ENCODE peak calls at places on chromosomes 4 and X, in ten cellular contexts. One of them, this sample, is unnamed.

GRCh38 chrX:18873189-18873791 is 110.6 kb downstream of the PHKA2 start:
- DNase-seq in vagina: no peak
- DNase-seq in H1: no peak
- DNase-seq in suprapubic skin: no peak
- DNase-seq in GM12878: no peak
- DNase-seq in HCT116: peak
- DNase-seq in IMR-90: peak
- DNase-seq in ovary: no peak
- DNase-seq in upper lobe of left lung: no peak
- DNase-seq in endothelial cell of umbilical vein: peak
- DNase-seq in this sample: peak

GRCh38 chrX:145292208-145292607 is 44.9 kb downstream of the SPANXN1 start:
- DNase-seq in vagina: no peak
- DNase-seq in GM12878: no peak
- DNase-seq in H1: no peak
- DNase-seq in ovary: no peak
- DNase-seq in suprapubic skin: no peak
- DNase-seq in upper lobe of left lung: no peak
- DNase-seq in HCT116: no peak
- DNase-seq in endothelial cell of umbilical vein: no peak
- DNase-seq in IMR-90: no peak
- DNase-seq in this sample: no peak

GRCh38 chrX:136275553-136275952 is 24.4 kb upstream of the MAP7D3 start:
- DNase-seq in vagina: no peak
- DNase-seq in GM12878: no peak
- DNase-seq in H1: no peak
- DNase-seq in HCT116: no peak
- DNase-seq in ovary: no peak
- DNase-seq in upper lobe of left lung: no peak
- DNase-seq in IMR-90: no peak
- DNase-seq in suprapubic skin: no peak
- DNase-seq in endothelial cell of umbilical vein: no peak
- DNase-seq in this sample: no peak

GRCh38 chr4:4866124-4866832 is 6.8 kb downstream of the MSX1 start:
- DNase-seq in ovary: no peak
- DNase-seq in upper lobe of left lung: no peak
- DNase-seq in vagina: no peak
- DNase-seq in endothelial cell of umbilical vein: no peak
- DNase-seq in H1: peak
- DNase-seq in IMR-90: no peak
- DNase-seq in GM12878: no peak
- DNase-seq in suprapubic skin: no peak
- DNase-seq in HCT116: no peak
- DNase-seq in this sample: no peak

GRCh38 chr4:107989162-107989536 is 540 bp upstream of the HADH start:
- DNase-seq in ovary: no peak
- DNase-seq in vagina: no peak
- DNase-seq in IMR-90: no peak
- DNase-seq in suprapubic skin: no peak
- DNase-seq in H1: no peak
- DNase-seq in GM12878: no peak
- DNase-seq in HCT116: no peak
- DNase-seq in endothelial cell of umbilical vein: no peak
- DNase-seq in upper lobe of left lung: no peak
- DNase-seq in this sample: no peak

GRCh38 chr4:304987-305680 is at the start of gene ZNF732:
- DNase-seq in HCT116: no peak
- DNase-seq in GM12878: no peak
- DNase-seq in upper lobe of left lung: no peak
- DNase-seq in ovary: peak
- DNase-seq in IMR-90: peak
- DNase-seq in H1: peak
- DNase-seq in endothelial cell of umbilical vein: peak
- DNase-seq in suprapubic skin: peak
- DNase-seq in vagina: no peak
- DNase-seq in this sample: no peak

GRCh38 chr4:81620442-81620841 is 148.7 kb upstream of the RASGEF1B start:
- DNase-seq in H1: no peak
- DNase-seq in IMR-90: no peak
- DNase-seq in vagina: no peak
- DNase-seq in suprapubic skin: no peak
- DNase-seq in upper lobe of left lung: no peak
- DNase-seq in ovary: no peak
- DNase-seq in endothelial cell of umbilical vein: no peak
- DNase-seq in HCT116: no peak
- DNase-seq in GM12878: no peak
- DNase-seq in this sample: no peak

GRCh38 chrX:46758163-46758955 is 559 bp downstream of the SLC9A7 start:
- DNase-seq in endothelial cell of umbilical vein: peak
- DNase-seq in GM12878: no peak
- DNase-seq in upper lobe of left lung: no peak
- DNase-seq in vagina: no peak
- DNase-seq in IMR-90: peak
- DNase-seq in ovary: peak
- DNase-seq in suprapubic skin: no peak
- DNase-seq in H1: peak
- DNase-seq in HCT116: no peak
- DNase-seq in this sample: no peak

GRCh38 chr4:180437601-180438000 is 1805.6 kb upstream of the TENM3 start:
- DNase-seq in vagina: no peak
- DNase-seq in suprapubic skin: no peak
- DNase-seq in HCT116: no peak
- DNase-seq in GM12878: no peak
- DNase-seq in upper lobe of left lung: no peak
- DNase-seq in IMR-90: no peak
- DNase-seq in endothelial cell of umbilical vein: no peak
- DNase-seq in ovary: no peak
- DNase-seq in H1: no peak
- DNase-seq in this sample: no peak

GRCh38 chr4:54165011-54165410 is 64.1 kb upstream of the PDGFRA start:
- DNase-seq in vagina: no peak
- DNase-seq in H1: no peak
- DNase-seq in IMR-90: no peak
- DNase-seq in GM12878: no peak
- DNase-seq in HCT116: no peak
- DNase-seq in endothelial cell of umbilical vein: no peak
- DNase-seq in upper lobe of left lung: no peak
- DNase-seq in suprapubic skin: no peak
- DNase-seq in ovary: no peak
- DNase-seq in this sample: no peak
- H3K27ac ChIP-seq in vagina: no peak
- H3K27ac ChIP-seq in H1: no peak
- H3K27ac ChIP-seq in IMR-90: peak
- H3K27ac ChIP-seq in GM12878: no peak
- H3K27ac ChIP-seq in HCT116: no peak
- H3K27ac ChIP-seq in endothelial cell of umbilical vein: no peak
- H3K27ac ChIP-seq in upper lobe of left lung: no peak
- H3K27ac ChIP-seq in suprapubic skin: no peak
- H3K27ac ChIP-seq in ovary: no peak
- H3K27ac ChIP-seq in this sample: no peak

DNA sequence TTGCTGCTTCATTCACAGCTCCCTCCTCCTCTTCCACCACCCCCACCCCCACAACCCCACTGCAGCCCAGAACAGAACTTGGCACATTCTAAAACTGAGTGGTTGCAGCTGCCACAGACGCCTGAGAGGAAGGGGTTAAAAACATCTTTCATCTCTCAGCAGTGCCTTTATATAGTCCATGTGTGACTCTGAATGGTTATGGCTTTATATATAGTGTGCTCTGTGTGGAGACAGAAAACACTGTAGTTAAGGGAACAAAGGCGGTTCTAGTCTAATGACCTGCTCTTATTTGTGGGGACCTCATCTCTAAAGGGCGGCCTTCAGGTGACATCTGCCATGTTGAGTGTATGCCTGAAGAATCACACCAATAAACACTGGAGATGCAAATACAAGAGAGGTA is 144.7 kb downstream of the BCOR start:
- DNase-seq in upper lobe of left lung: no peak
- DNase-seq in suprapubic skin: no peak
- DNase-seq in IMR-90: no peak
- DNase-seq in GM12878: no peak
- DNase-seq in H1: no peak
- DNase-seq in vagina: no peak
- DNase-seq in HCT116: no peak
- DNase-seq in endothelial cell of umbilical vein: no peak
- DNase-seq in ovary: no peak
- DNase-seq in this sample: no peak
- TF ChIP-seq POLR2A in upper lobe of left lung: no peak
- TF ChIP-seq POLR2A in suprapubic skin: no peak
- TF ChIP-seq POLR2A in IMR-90: no peak
- TF ChIP-seq POLR2A in GM12878: no peak
- TF ChIP-seq POLR2A in H1: no peak
- TF ChIP-seq POLR2A in vagina: no peak
- TF ChIP-seq POLR2A in HCT116: no peak
- TF ChIP-seq POLR2A in endothelial cell of umbilical vein: no peak
- TF ChIP-seq POLR2A in ovary: no peak
- TF ChIP-seq POLR2A in this sample: no peak

GRCh38 chr4:123476089-123476488 is 79.5 kb downstream of the SPRY1 start:
- DNase-seq in IMR-90: no peak
- DNase-seq in suprapubic skin: no peak
- DNase-seq in H1: no peak
- DNase-seq in upper lobe of left lung: no peak
- DNase-seq in vagina: no peak
- DNase-seq in ovary: no peak
- DNase-seq in endothelial cell of umbilical vein: no peak
- DNase-seq in HCT116: no peak
- DNase-seq in GM12878: no peak
- DNase-seq in this sample: no peak

GRCh38 chr4:123474817-123475216 is 78.2 kb downstream of the SPRY1 start:
- DNase-seq in vagina: no peak
- DNase-seq in IMR-90: no peak
- DNase-seq in upper lobe of left lung: no peak
- DNase-seq in ovary: no peak
- DNase-seq in endothelial cell of umbilical vein: no peak
- DNase-seq in suprapubic skin: no peak
- DNase-seq in HCT116: no peak
- DNase-seq in H1: no peak
- DNase-seq in GM12878: no peak
- DNase-seq in this sample: no peak

GRCh38 chr4:123479944-123480343 is 83.3 kb downstream of the SPRY1 start:
- DNase-seq in IMR-90: peak
- DNase-seq in endothelial cell of umbilical vein: no peak
- DNase-seq in upper lobe of left lung: peak
- DNase-seq in vagina: no peak
- DNase-seq in HCT116: no peak
- DNase-seq in H1: no peak
- DNase-seq in suprapubic skin: no peak
- DNase-seq in GM12878: no peak
- DNase-seq in ovary: no peak
- DNase-seq in this sample: no peak

GRCh38 chr4:123478859-123479345 is 82.3 kb downstream of the SPRY1 start:
- DNase-seq in H1: no peak
- DNase-seq in IMR-90: peak
- DNase-seq in endothelial cell of umbilical vein: no peak
- DNase-seq in GM12878: no peak
- DNase-seq in HCT116: peak
- DNase-seq in upper lobe of left lung: peak
- DNase-seq in suprapubic skin: no peak
- DNase-seq in ovary: no peak
- DNase-seq in vagina: no peak
- DNase-seq in this sample: no peak

GRCh38 chr4:123477804-123478209 is 81.2 kb downstream of the SPRY1 start:
- DNase-seq in HCT116: no peak
- DNase-seq in H1: no peak
- DNase-seq in suprapubic skin: no peak
- DNase-seq in endothelial cell of umbilical vein: peak
- DNase-seq in upper lobe of left lung: peak
- DNase-seq in vagina: no peak
- DNase-seq in GM12878: no peak
- DNase-seq in IMR-90: peak
- DNase-seq in ovary: no peak
- DNase-seq in this sample: no peak
- H3K27ac ChIP-seq in HCT116: no peak
- H3K27ac ChIP-seq in H1: no peak
- H3K27ac ChIP-seq in suprapubic skin: no peak
- H3K27ac ChIP-seq in endothelial cell of umbilical vein: no peak
- H3K27ac ChIP-seq in upper lobe of left lung: peak
- H3K27ac ChIP-seq in vagina: no peak
- H3K27ac ChIP-seq in GM12878: no peak
- H3K27ac ChIP-seq in IMR-90: no peak
- H3K27ac ChIP-seq in ovary: no peak
- H3K27ac ChIP-seq in this sample: no peak

DNA sequence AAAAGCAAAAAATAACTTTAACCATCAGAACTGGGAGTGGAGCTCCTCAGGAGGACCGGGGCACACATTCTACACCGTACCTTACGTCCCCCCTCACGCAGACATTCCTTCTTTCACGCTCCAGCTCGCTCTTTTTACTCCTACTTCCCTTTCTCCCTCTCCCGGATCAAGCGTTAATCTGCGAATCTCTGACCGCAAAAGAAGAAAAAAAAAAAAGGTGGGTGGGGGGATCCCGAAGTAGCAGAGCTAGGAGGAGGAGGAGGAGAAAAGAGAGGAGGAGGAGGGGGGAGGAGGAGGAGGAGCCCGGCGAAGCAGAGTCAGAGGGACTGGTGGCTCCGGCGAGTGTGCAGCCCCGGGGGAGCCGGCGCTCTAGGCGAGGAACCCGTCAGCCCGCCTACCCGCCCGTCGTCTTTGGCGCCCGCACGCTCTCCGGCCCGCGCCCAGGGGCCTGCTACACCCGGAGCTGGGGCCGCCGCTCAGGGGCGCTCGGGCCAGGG is at the start of gene NHSL2:
- DNase-seq in ovary: peak
- DNase-seq in GM12878: no peak
- DNase-seq in suprapubic skin: no peak
- DNase-seq in IMR-90: peak
- DNase-seq in HCT116: no peak
- DNase-seq in upper lobe of left lung: no peak
- DNase-seq in H1: peak
- DNase-seq in endothelial cell of umbilical vein: no peak
- DNase-seq in vagina: no peak
- DNase-seq in this sample: peak
- TF ChIP-seq POLR2A in ovary: no peak
- TF ChIP-seq POLR2A in GM12878: no peak
- TF ChIP-seq POLR2A in suprapubic skin: no peak
- TF ChIP-seq POLR2A in IMR-90: no peak
- TF ChIP-seq POLR2A in HCT116: no peak
- TF ChIP-seq POLR2A in upper lobe of left lung: no peak
- TF ChIP-seq POLR2A in H1: no peak
- TF ChIP-seq POLR2A in endothelial cell of umbilical vein: no peak
- TF ChIP-seq POLR2A in vagina: peak
- TF ChIP-seq POLR2A in this sample: no peak

GRCh38 chrX:110338850-110339373 is 19.7 kb upstream of the RTL9 start:
- DNase-seq in ovary: no peak
- DNase-seq in suprapubic skin: no peak
- DNase-seq in upper lobe of left lung: peak
- DNase-seq in IMR-90: no peak
- DNase-seq in HCT116: no peak
- DNase-seq in GM12878: no peak
- DNase-seq in H1: no peak
- DNase-seq in vagina: no peak
- DNase-seq in endothelial cell of umbilical vein: no peak
- DNase-seq in this sample: no peak
- H3K27ac ChIP-seq in ovary: no peak
- H3K27ac ChIP-seq in suprapubic skin: no peak
- H3K27ac ChIP-seq in upper lobe of left lung: no peak
- H3K27ac ChIP-seq in IMR-90: no peak
- H3K27ac ChIP-seq in HCT116: no peak
- H3K27ac ChIP-seq in GM12878: no peak
- H3K27ac ChIP-seq in H1: no peak
- H3K27ac ChIP-seq in vagina: no peak
- H3K27ac ChIP-seq in endothelial cell of umbilical vein: no peak
- H3K27ac ChIP-seq in this sample: no peak

GRCh38 chr4:173529505-173530325 is at the start of gene HAND2:
- DNase-seq in endothelial cell of umbilical vein: no peak
- DNase-seq in ovary: peak
- DNase-seq in upper lobe of left lung: no peak
- DNase-seq in HCT116: no peak
- DNase-seq in H1: peak
- DNase-seq in vagina: no peak
- DNase-seq in GM12878: no peak
- DNase-seq in IMR-90: peak
- DNase-seq in suprapubic skin: no peak
- DNase-seq in this sample: peak
- TF ChIP-seq POLR2A in endothelial cell of umbilical vein: no peak
- TF ChIP-seq POLR2A in ovary: peak
- TF ChIP-seq POLR2A in upper lobe of left lung: no peak
- TF ChIP-seq POLR2A in HCT116: no peak
- TF ChIP-seq POLR2A in H1: no peak
- TF ChIP-seq POLR2A in vagina: peak
- TF ChIP-seq POLR2A in GM12878: no peak
- TF ChIP-seq POLR2A in IMR-90: no peak
- TF ChIP-seq POLR2A in suprapubic skin: no peak
- TF ChIP-seq POLR2A in this sample: peak

This sample was measured in sigmoid colon.